ENCODE peak calls at places on chromosomes 3 and 15, in nine cellular contexts. T is activated T-helper 1 cell treated with anti-CD3 and anti-CD28 coated beads, Interleukin-12 subunit alpha, Interleukin-12 subunit beta, Interleukin-2, Interleukin-4 antibody, amounts not matched to agents 30 ng/mL and 10 ng/mL and 1 ng/mL, durations not matched to agents 14 hours and 24 hours and 36 hours; W is effector memory CD4-positive, alpha-beta T cell; Q is activated effector memory CD4-positive, alpha-beta T cell treated with Interleukin-2 at 50 U/mL for 16 hours; L is right atrium auricular region; O is stimulated activated naive CD8-positive, alpha-beta T cell treated with anti-CD3 and anti-CD28 coated beads, Interleukin-15, amount 100 ng/mL, for 72 hours; C is NCI-H1694; H is NCI-H1417; G is T-helper 1 cell. K is an unnamed sample.

GRCh38 chr3:148648685-148649352 is 48.9 kb upstream of the AGTR1 start:
- DNase-seq in H (no peak), L (no peak), C (no peak), G (no peak), O (no peak), W (no peak), T (no peak), Q (no peak), K (no peak)

GRCh38 chr3:147654827-147655226 is 245.7 kb downstream of the ZIC1 start:
- DNase-seq in H (no peak), G (no peak), W (no peak), O (no peak), C (no peak), L (no peak), Q (no peak), T (no peak), K (no peak)

GRCh38 chr3:47643092-47643491 is 64.4 kb upstream of the CSPG5 start:
- DNase-seq in C (no peak), O (no peak), Q (no peak), T (no peak), G (no peak), L (no peak), H (no peak), W (no peak), K (no peak)

GRCh38 chr15:100043069-100043641 is 298.6 kb downstream of the ADAMTS17 start:
- DNase-seq in H (no peak), W (no peak), C (no peak), T (no peak), Q (no peak), O (no peak), G (no peak), L (no peak), K (no peak)

GRCh38 chr3:106589306-106589942 is 720.6 kb upstream of the CBLB start:
- DNase-seq in H (no peak), C (no peak), G (no peak), O (no peak), Q (no peak), T (no peak), L (no peak), W (no peak), K (no peak)

GRCh38 chr3:42020681-42021307 is 58.9 kb upstream of the ULK4 start:
- DNase-seq in L (no peak), W (no peak), O (no peak), G (no peak), H (peak), T (no peak), Q (no peak), C (no peak), K (no peak)

GRCh38 chr3:8485141-8485840 is 16.3 kb upstream of the LMCD1 start:
- DNase-seq in W (no peak), O (no peak), G (no peak), H (no peak), C (no peak), L (no peak), T (no peak), Q (no peak), K (no peak)

GRCh38 chr3:182118081-182118480 is 406.4 kb downstream of the SOX2 start:
- DNase-seq in W (no peak), Q (no peak), C (no peak), G (no peak), H (no peak), O (no peak), L (no peak), T (no peak), K (no peak)

GRCh38 chr3:71949403-71949802 is 164.5 kb upstream of the PROK2 start:
- DNase-seq in T (no peak), C (no peak), O (no peak), L (no peak), G (no peak), Q (no peak), W (no peak), H (peak), K (no peak)

GRCh38 chr15:29818141-29818540 is 4.1 kb downstream of the TJP1 start:
- DNase-seq in W (no peak), G (no peak), Q (no peak), H (no peak), T (no peak), L (no peak), O (no peak), C (no peak), K (no peak)

GRCh38 chr3:33579181-33579510 is 138.9 kb downstream of the CLASP2 start:
- DNase-seq in O (no peak), G (no peak), C (no peak), L (no peak), H (no peak), Q (no peak), W (no peak), T (no peak), K (no peak)

GRCh38 chr3:125137432-125138033 is 75.0 kb downstream of the SLC12A8 start:
- DNase-seq in C (no peak), G (no peak), H (no peak), T (no peak), Q (no peak), W (no peak), L (no peak), O (no peak), K (no peak)

GRCh38 chr3:142647856-142648255 is 51.7 kb downstream of the PLS1 start:
- DNase-seq in C (no peak), H (no peak), W (no peak), Q (no peak), G (no peak), O (no peak), L (no peak), T (no peak), K (no peak)

GRCh38 chr15:94602771-94603474 is 371.6 kb downstream of the MCTP2 start:
- DNase-seq in Q (no peak), L (no peak), O (no peak), W (no peak), C (no peak), G (no peak), T (no peak), H (no peak), K (no peak)

GRCh38 chr3:98778383-98778782 is 15.2 kb downstream of the ST3GAL6 start:
- DNase-seq in Q (no peak), H (no peak), O (peak), C (no peak), W (no peak), L (no peak), T (no peak), G (no peak), K (peak)

GRCh38 chr3:189466004-189466403 is 165.2 kb upstream of the TP63 start:
- DNase-seq in O (no peak), Q (no peak), H (no peak), C (no peak), G (no peak), T (no peak), W (no peak), L (no peak), K (no peak)

GRCh38 chr15:46365612-46366011 is 730.8 kb downstream of the SQOR start:
- DNase-seq in H (no peak), C (peak), O (no peak), G (no peak), Q (no peak), L (no peak), T (no peak), W (no peak), K (no peak)

GRCh38 chr15:50959717-50960116 is 51.2 kb downstream of the AP4E1 start:
- DNase-seq in C (no peak), H (no peak), G (no peak), O (no peak), W (no peak), T (no peak), Q (no peak), L (no peak), K (no peak)

GRCh38 chr3:4999626-5000184 is 20.5 kb downstream of the BHLHE40 start:
- DNase-seq in G (no peak), O (no peak), C (no peak), L (no peak), Q (no peak), W (no peak), H (peak), T (no peak), K (no peak)